ENCODE peak calls at places on chromosome 22, in ten cellular contexts. One of them, this sample, is unnamed.

GRCh38 chr22:17890245-17890671 is 116.0 kb upstream of the BID start:
- DNase-seq in SK-N-SH: no peak
- DNase-seq in astrocyte of the spinal cord: no peak
- DNase-seq in fibroblast of pulmonary artery: no peak
- DNase-seq in lower leg skin: no peak
- DNase-seq in Panc1: no peak
- DNase-seq in AG10803: no peak
- DNase-seq in GM12865: no peak
- DNase-seq in bronchial epithelial cell: peak
- DNase-seq in fibroblast of lung: no peak
- DNase-seq in this sample: no peak

GRCh38 chr22:47795477-47796127 is 1033.2 kb downstream of the TBC1D22A start:
- DNase-seq in AG10803: no peak
- DNase-seq in astrocyte of the spinal cord: no peak
- DNase-seq in Panc1: no peak
- DNase-seq in fibroblast of lung: no peak
- DNase-seq in bronchial epithelial cell: no peak
- DNase-seq in fibroblast of pulmonary artery: no peak
- DNase-seq in GM12865: no peak
- DNase-seq in lower leg skin: peak
- DNase-seq in SK-N-SH: no peak
- DNase-seq in this sample: no peak

GRCh38 chr22:35971418-35972119 is 57.1 kb downstream of the RBFOX2 start:
- DNase-seq in bronchial epithelial cell: no peak
- DNase-seq in AG10803: peak
- DNase-seq in SK-N-SH: peak
- DNase-seq in lower leg skin: no peak
- DNase-seq in fibroblast of pulmonary artery: peak
- DNase-seq in GM12865: no peak
- DNase-seq in astrocyte of the spinal cord: peak
- DNase-seq in fibroblast of lung: peak
- DNase-seq in Panc1: no peak
- DNase-seq in this sample: peak

GRCh38 chr22:44449061-44449682 is 48.9 kb downstream of the RTL6 start:
- DNase-seq in bronchial epithelial cell: peak
- DNase-seq in astrocyte of the spinal cord: peak
- DNase-seq in fibroblast of lung: peak
- DNase-seq in fibroblast of pulmonary artery: peak
- DNase-seq in SK-N-SH: no peak
- DNase-seq in AG10803: peak
- DNase-seq in GM12865: peak
- DNase-seq in Panc1: no peak
- DNase-seq in lower leg skin: peak
- DNase-seq in this sample: peak

GRCh38 chr22:41931701-41932269 is 5.2 kb upstream of the TNFRSF13C start:
- DNase-seq in bronchial epithelial cell: no peak
- DNase-seq in AG10803: no peak
- DNase-seq in GM12865: peak
- DNase-seq in SK-N-SH: no peak
- DNase-seq in fibroblast of lung: no peak
- DNase-seq in lower leg skin: no peak
- DNase-seq in astrocyte of the spinal cord: no peak
- DNase-seq in Panc1: no peak
- DNase-seq in fibroblast of pulmonary artery: no peak
- DNase-seq in this sample: no peak

GRCh38 chr22:39209756-39210155 is 35.0 kb downstream of the PDGFB start:
- DNase-seq in GM12865: no peak
- DNase-seq in AG10803: no peak
- DNase-seq in fibroblast of pulmonary artery: no peak
- DNase-seq in bronchial epithelial cell: no peak
- DNase-seq in lower leg skin: peak
- DNase-seq in fibroblast of lung: no peak
- DNase-seq in Panc1: no peak
- DNase-seq in SK-N-SH: no peak
- DNase-seq in astrocyte of the spinal cord: no peak
- DNase-seq in this sample: no peak

GRCh38 chr22:41699264-41700104 is at the start of gene MEI1:
- DNase-seq in fibroblast of lung: peak
- DNase-seq in fibroblast of pulmonary artery: peak
- DNase-seq in GM12865: peak
- DNase-seq in SK-N-SH: no peak
- DNase-seq in astrocyte of the spinal cord: peak
- DNase-seq in Panc1: no peak
- DNase-seq in bronchial epithelial cell: peak
- DNase-seq in AG10803: peak
- DNase-seq in lower leg skin: peak
- DNase-seq in this sample: no peak

GRCh38 chr22:42270512-42271190 is at the start of gene TCF20:
- DNase-seq in astrocyte of the spinal cord: peak
- DNase-seq in fibroblast of pulmonary artery: peak
- DNase-seq in SK-N-SH: peak
- DNase-seq in Panc1: no peak
- DNase-seq in bronchial epithelial cell: peak
- DNase-seq in fibroblast of lung: peak
- DNase-seq in lower leg skin: peak
- DNase-seq in AG10803: peak
- DNase-seq in GM12865: peak
- DNase-seq in this sample: peak

GRCh38 chr22:25362883-25363240 is 143.4 kb downstream of the CRYBB2 start:
- DNase-seq in GM12865: no peak
- DNase-seq in fibroblast of pulmonary artery: no peak
- DNase-seq in fibroblast of lung: no peak
- DNase-seq in AG10803: no peak
- DNase-seq in Panc1: no peak
- DNase-seq in SK-N-SH: no peak
- DNase-seq in bronchial epithelial cell: no peak
- DNase-seq in lower leg skin: no peak
- DNase-seq in astrocyte of the spinal cord: no peak
- DNase-seq in this sample: no peak

GRCh38 chr22:17303840-17304779 is 65.2 kb upstream of the CECR2 start:
- DNase-seq in lower leg skin: peak
- DNase-seq in SK-N-SH: no peak
- DNase-seq in fibroblast of lung: no peak
- DNase-seq in bronchial epithelial cell: no peak
- DNase-seq in Panc1: no peak
- DNase-seq in astrocyte of the spinal cord: no peak
- DNase-seq in fibroblast of pulmonary artery: no peak
- DNase-seq in AG10803: no peak
- DNase-seq in GM12865: peak
- DNase-seq in this sample: no peak

GRCh38 chr22:32558681-32559355 is 84.2 kb downstream of the FBXO7 start:
- DNase-seq in AG10803: peak
- DNase-seq in astrocyte of the spinal cord: peak
- DNase-seq in fibroblast of pulmonary artery: peak
- DNase-seq in Panc1: peak
- DNase-seq in GM12865: no peak
- DNase-seq in fibroblast of lung: peak
- DNase-seq in SK-N-SH: no peak
- DNase-seq in bronchial epithelial cell: peak
- DNase-seq in lower leg skin: peak
- DNase-seq in this sample: peak

GRCh38 chr22:33658775-33659174 is 261.5 kb downstream of the LARGE1 start:
- DNase-seq in fibroblast of pulmonary artery: peak
- DNase-seq in SK-N-SH: no peak
- DNase-seq in Panc1: no peak
- DNase-seq in lower leg skin: peak
- DNase-seq in astrocyte of the spinal cord: no peak
- DNase-seq in AG10803: peak
- DNase-seq in GM12865: no peak
- DNase-seq in fibroblast of lung: peak
- DNase-seq in bronchial epithelial cell: no peak
- DNase-seq in this sample: no peak

GRCh38 chr22:41028841-41029240 is 63.6 kb upstream of the EP300 start:
- DNase-seq in GM12865: peak
- DNase-seq in fibroblast of lung: peak
- DNase-seq in SK-N-SH: no peak
- DNase-seq in lower leg skin: no peak
- DNase-seq in AG10803: peak
- DNase-seq in astrocyte of the spinal cord: peak
- DNase-seq in bronchial epithelial cell: peak
- DNase-seq in fibroblast of pulmonary artery: peak
- DNase-seq in Panc1: no peak
- DNase-seq in this sample: peak

GRCh38 chr22:30667486-30668305 is at the start of gene DUSP18:
- DNase-seq in Panc1: no peak
- DNase-seq in AG10803: peak
- DNase-seq in bronchial epithelial cell: peak
- DNase-seq in fibroblast of pulmonary artery: peak
- DNase-seq in astrocyte of the spinal cord: peak
- DNase-seq in fibroblast of lung: peak
- DNase-seq in SK-N-SH: peak
- DNase-seq in GM12865: peak
- DNase-seq in lower leg skin: peak
- DNase-seq in this sample: peak
- TF ChIP-seq CTCF in Panc1: no peak
- TF ChIP-seq CTCF in AG10803: peak
- TF ChIP-seq CTCF in bronchial epithelial cell: peak
- TF ChIP-seq CTCF in fibroblast of pulmonary artery: peak
- TF ChIP-seq CTCF in astrocyte of the spinal cord: peak
- TF ChIP-seq CTCF in fibroblast of lung: peak
- TF ChIP-seq CTCF in SK-N-SH: peak
- TF ChIP-seq CTCF in GM12865: peak
- TF ChIP-seq CTCF in lower leg skin: no peak
- TF ChIP-seq CTCF in this sample: peak

GRCh38 chr22:28297504-28297903 is 378.4 kb upstream of the PITPNB start:
- DNase-seq in fibroblast of lung: peak
- DNase-seq in fibroblast of pulmonary artery: no peak
- DNase-seq in astrocyte of the spinal cord: no peak
- DNase-seq in AG10803: no peak
- DNase-seq in SK-N-SH: no peak
- DNase-seq in bronchial epithelial cell: no peak
- DNase-seq in lower leg skin: no peak
- DNase-seq in Panc1: no peak
- DNase-seq in GM12865: peak
- DNase-seq in this sample: no peak
- TF ChIP-seq CTCF in fibroblast of lung: no peak
- TF ChIP-seq CTCF in fibroblast of pulmonary artery: no peak
- TF ChIP-seq CTCF in astrocyte of the spinal cord: no peak
- TF ChIP-seq CTCF in AG10803: no peak
- TF ChIP-seq CTCF in SK-N-SH: no peak
- TF ChIP-seq CTCF in bronchial epithelial cell: no peak
- TF ChIP-seq CTCF in lower leg skin: no peak
- TF ChIP-seq CTCF in Panc1: no peak
- TF ChIP-seq CTCF in GM12865: no peak
- TF ChIP-seq CTCF in this sample: no peak

DNA sequence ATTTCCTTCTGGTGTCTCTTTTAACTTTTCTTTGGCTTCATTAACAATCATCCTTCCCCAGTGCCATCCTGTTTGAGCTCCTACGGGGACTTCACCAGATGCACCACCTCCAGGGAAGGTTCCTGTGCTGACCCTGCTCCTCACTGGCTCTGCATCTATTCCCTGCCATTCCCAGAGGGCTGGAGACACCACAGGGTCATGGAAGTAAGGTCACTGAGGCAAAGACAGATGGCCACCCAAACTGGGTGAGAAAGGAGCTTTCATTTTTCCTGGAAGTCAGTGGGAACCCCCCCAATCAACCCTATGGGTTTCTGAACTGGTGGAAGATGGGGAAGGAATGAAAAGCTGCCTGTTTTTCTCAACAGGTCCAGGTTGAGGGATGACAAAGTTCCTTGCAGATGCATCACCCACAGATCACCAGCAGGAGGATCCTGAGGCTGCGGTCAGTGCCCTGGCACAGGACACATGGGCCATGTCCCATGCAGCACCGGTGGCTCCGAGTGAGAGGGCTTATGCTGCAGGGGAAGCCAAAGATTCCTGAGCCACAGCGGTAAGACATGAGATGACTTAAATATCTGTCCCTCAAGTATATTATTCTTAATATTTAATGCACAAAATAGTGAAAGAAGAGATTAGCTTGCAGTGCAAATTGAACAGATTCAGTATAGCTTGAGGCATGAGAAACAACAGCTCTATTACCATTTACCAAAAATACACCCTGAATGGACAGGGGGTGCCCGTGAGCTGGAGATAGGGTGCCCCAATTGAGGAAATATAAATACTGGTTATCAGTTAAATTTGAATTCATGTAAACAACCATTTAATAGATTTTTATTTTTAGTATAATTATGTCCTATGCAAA is 73.0 kb upstream of the VPREB1 start:
- DNase-seq in SK-N-SH: peak
- DNase-seq in Panc1: no peak
- DNase-seq in lower leg skin: no peak
- DNase-seq in astrocyte of the spinal cord: no peak
- DNase-seq in fibroblast of lung: no peak
- DNase-seq in GM12865: peak
- DNase-seq in fibroblast of pulmonary artery: peak
- DNase-seq in AG10803: peak
- DNase-seq in bronchial epithelial cell: peak
- DNase-seq in this sample: no peak
- TF ChIP-seq CTCF in SK-N-SH: peak
- TF ChIP-seq CTCF in Panc1: peak
- TF ChIP-seq CTCF in lower leg skin: no peak
- TF ChIP-seq CTCF in astrocyte of the spinal cord: peak
- TF ChIP-seq CTCF in fibroblast of lung: peak
- TF ChIP-seq CTCF in GM12865: peak
- TF ChIP-seq CTCF in fibroblast of pulmonary artery: peak
- TF ChIP-seq CTCF in AG10803: peak
- TF ChIP-seq CTCF in bronchial epithelial cell: peak
- TF ChIP-seq CTCF in this sample: peak

GRCh38 chr22:37909756-37910155 is 3.7 kb downstream of the MICALL1 start:
- DNase-seq in lower leg skin: no peak
- DNase-seq in Panc1: no peak
- DNase-seq in fibroblast of pulmonary artery: no peak
- DNase-seq in AG10803: peak
- DNase-seq in SK-N-SH: no peak
- DNase-seq in fibroblast of lung: no peak
- DNase-seq in astrocyte of the spinal cord: no peak
- DNase-seq in GM12865: no peak
- DNase-seq in bronchial epithelial cell: no peak
- DNase-seq in this sample: no peak

GRCh38 chr22:37907036-37907954 is 1.2 kb downstream of the MICALL1 start:
- DNase-seq in SK-N-SH: no peak
- DNase-seq in lower leg skin: no peak
- DNase-seq in AG10803: peak
- DNase-seq in GM12865: no peak
- DNase-seq in fibroblast of lung: no peak
- DNase-seq in bronchial epithelial cell: no peak
- DNase-seq in astrocyte of the spinal cord: no peak
- DNase-seq in Panc1: no peak
- DNase-seq in fibroblast of pulmonary artery: peak
- DNase-seq in this sample: peak

GRCh38 chr22:37904572-37905533 is 1.2 kb upstream of the MICALL1 start:
- DNase-seq in astrocyte of the spinal cord: peak
- DNase-seq in SK-N-SH: peak
- DNase-seq in bronchial epithelial cell: peak
- DNase-seq in GM12865: no peak
- DNase-seq in fibroblast of pulmonary artery: peak
- DNase-seq in fibroblast of lung: peak
- DNase-seq in lower leg skin: peak
- DNase-seq in AG10803: peak
- DNase-seq in Panc1: peak
- DNase-seq in this sample: peak

GRCh38 chr22:37906364-37907008 is 389 bp downstream of the MICALL1 start:
- DNase-seq in lower leg skin: no peak
- DNase-seq in astrocyte of the spinal cord: no peak
- DNase-seq in bronchial epithelial cell: no peak
- DNase-seq in fibroblast of lung: no peak
- DNase-seq in SK-N-SH: peak
- DNase-seq in GM12865: peak
- DNase-seq in Panc1: no peak
- DNase-seq in fibroblast of pulmonary artery: no peak
- DNase-seq in AG10803: no peak
- DNase-seq in this sample: no peak

GRCh38 chr22:37905534-37906363 is at the start of gene MICALL1:
- DNase-seq in fibroblast of lung: peak
- DNase-seq in fibroblast of pulmonary artery: peak
- DNase-seq in SK-N-SH: peak
- DNase-seq in Panc1: no peak
- DNase-seq in GM12865: peak
- DNase-seq in lower leg skin: peak
- DNase-seq in astrocyte of the spinal cord: peak
- DNase-seq in AG10803: peak
- DNase-seq in bronchial epithelial cell: peak
- DNase-seq in this sample: peak
- TF ChIP-seq CTCF in fibroblast of lung: no peak
- TF ChIP-seq CTCF in fibroblast of pulmonary artery: no peak
- TF ChIP-seq CTCF in SK-N-SH: no peak
- TF ChIP-seq CTCF in Panc1: no peak
- TF ChIP-seq CTCF in GM12865: peak
- TF ChIP-seq CTCF in lower leg skin: no peak
- TF ChIP-seq CTCF in astrocyte of the spinal cord: no peak
- TF ChIP-seq CTCF in AG10803: no peak
- TF ChIP-seq CTCF in bronchial epithelial cell: peak
- TF ChIP-seq CTCF in this sample: peak

This sample was measured in HFFc6.